ENCODE peak calls at places on chromosomes 12 and 14, in eight cellular contexts. U is stimulated activated effector memory CD8-positive, alpha-beta T cell treated with anti-CD3 and anti-CD28 coated beads, Interleukin-12 subunit alpha, Interleukin-12 subunit beta, amount 100 ng/mL, for 72 hours; X is NCI-H2081; V is posterior vena cava; N is cardiac muscle cell; M is Calu3; L is LoVo; J is neural crest cell. I is an unnamed sample.
A peak's percentile ranks its signal among the peaks of the same experiment; 100 is the strongest.

GRCh38 chr14:51908086-51908485 is 47.7 kb downstream of the GNG2 start:
- DNase-seq in U (no peak), X (no peak), V (no peak), N (no peak), M (no peak), L (no peak), J (no peak), I (no peak)

GRCh38 chr14:103696466-103697071 is 18.7 kb downstream of the XRCC3 start:
- DNase-seq in U (no peak), X (no peak), V (peak; percentile 87), N (peak; percentile 62), M (no peak), L (no peak), J (no peak), I (no peak)

GRCh38 chr14:61269321-61270083 is 11.6 kb downstream of the TMEM30B start:
- DNase-seq in U (peak; percentile 58), X (peak; percentile 75), V (peak; percentile 85), N (peak; percentile 76), M (peak; percentile 74), L (peak; percentile 83), J (peak; percentile 60), I (peak; percentile 61)

GRCh38 chr12:131831021-131831571 is 2.9 kb downstream of the MMP17 start:
- DNase-seq in U (no peak), X (peak; percentile 57), V (no peak), N (peak; percentile 26), M (no peak), L (no peak), J (no peak), I (no peak)

GRCh38 chr14:99655521-99655920 is 10.6 kb downstream of the HHIPL1 start:
- DNase-seq in U (no peak), X (no peak), V (no peak), N (peak; percentile 60), M (no peak), L (no peak), J (no peak), I (no peak)

GRCh38 chr12:56257491-56258067 is 605 bp downstream of the ANKRD52 start:
- DNase-seq in U (no peak), X (peak; percentile 9), V (no peak), N (peak; percentile 21), M (peak; percentile 54), L (peak; percentile 34), J (peak; percentile 38), I (no peak)

GRCh38 chr14:101227611-101228594 is 324.4 kb upstream of the RTL1 start:
- DNase-seq in U (no peak), X (no peak), V (peak; percentile 55), N (no peak), M (no peak), L (no peak), J (no peak), I (no peak)

GRCh38 chr12:182381-182883 is 31.5 kb downstream of the SLC6A12 start:
- DNase-seq in U (no peak), X (no peak), V (no peak), N (peak; percentile 51), M (no peak), L (peak; percentile 28), J (no peak), I (no peak)

GRCh38 chr12:64180951-64181350 is 41.1 kb downstream of the KICS2 start:
- DNase-seq in U (no peak), X (no peak), V (no peak), N (peak; percentile 66), M (no peak), L (no peak), J (no peak), I (no peak)

GRCh38 chr12:123047289-123047688 is 66.8 kb downstream of the ARL6IP4 start:
- DNase-seq in U (no peak), X (no peak), V (no peak), N (no peak), M (no peak), L (no peak), J (no peak), I (no peak)

GRCh38 chr12:3520168-3520567 is 29.2 kb downstream of the PRMT8 start:
- DNase-seq in U (no peak), X (peak; percentile 76), V (no peak), N (peak; percentile 4), M (peak; percentile 27), L (peak; percentile 11), J (no peak), I (peak; percentile 61)

GRCh38 chr12:132300789-132301722 is 28.3 kb downstream of the GALNT9 start:
- DNase-seq in U (no peak), X (no peak), V (no peak), N (peak; percentile 3), M (no peak), L (no peak), J (no peak), I (no peak)

GRCh38 chr14:61566537-61567225 is 128.6 kb upstream of the HIF1A start:
- DNase-seq in U (no peak), X (peak; percentile 45), V (no peak), N (peak; percentile 85), M (no peak), L (no peak), J (no peak), I (no peak)

GRCh38 chr14:48563465-48563864 is 888.1 kb upstream of the MDGA2 start:
- DNase-seq in U (no peak), X (no peak), V (no peak), N (no peak), M (peak; percentile 52), L (peak; percentile 63), J (no peak), I (no peak)

GRCh38 chr14:104249092-104249491 is 110.7 kb downstream of the KIF26A start:
- DNase-seq in U (no peak), X (no peak), V (peak; percentile 75), N (no peak), M (no peak), L (no peak), J (no peak), I (no peak)

GRCh38 chr12:69929531-69929930 is 104.5 kb downstream of the MYRFL start:
- DNase-seq in U (no peak), X (no peak), V (no peak), N (peak; percentile 62), M (no peak), L (no peak), J (no peak), I (no peak)

GRCh38 chr12:127125607-127126259 is 1141.2 kb upstream of the TMEM132C start:
- DNase-seq in U (peak; percentile 9), X (no peak), V (no peak), N (peak; percentile 20), M (peak; percentile 75), L (peak; percentile 96), J (no peak), I (no peak)

GRCh38 chr14:71324767-71325272 is 417.6 kb downstream of the PCNX1 start:
- DNase-seq in U (peak; percentile 14), X (no peak), V (no peak), N (peak; percentile 75), M (peak; percentile 43), L (no peak), J (no peak), I (no peak)

GRCh38 chr12:70236990-70237389 is 6.2 kb upstream of the CNOT2 start:
- DNase-seq in U (no peak), X (no peak), V (no peak), N (no peak), M (no peak), L (no peak), J (no peak), I (no peak)

GRCh38 chr12:75526655-75527511 is 15.5 kb upstream of the KRR1 start:
- DNase-seq in U (no peak), X (peak; percentile 9), V (no peak), N (peak; percentile 76), M (peak; percentile 19), L (peak; percentile 78), J (peak; percentile 4), I (peak; percentile 71)